ENCODE peak calls at places on chromosomes 2 and 18, in five cellular contexts. Z is effector memory CD4-positive, alpha-beta T cell; A is mesendoderm; X is gastrocnemius medialis; O is CD4-positive, CD25-positive, alpha-beta regulatory T cell. V is an unnamed sample.

GRCh38 chr2:43333096-43333655 is 106.8 kb upstream of the ZFP36L2 start:
- DNase-seq in X (no peak), O (no peak), Z (no peak), A (no peak), V (no peak)

GRCh38 chr2:156343096-156343939 is 10.8 kb upstream of the NR4A2 start:
- DNase-seq in Z (no peak), A (no peak), O (no peak), X (no peak), V (no peak)

GRCh38 chr2:16012029-16012596 is 71.8 kb downstream of the MYCN start:
- DNase-seq in X (no peak), O (no peak), Z (no peak), A (no peak), V (no peak)

GRCh38 chr2:174328309-174329156 is 6.2 kb upstream of the SP9 start:
- DNase-seq in Z (no peak), X (no peak), O (no peak), A (peak; percentile 60), V (peak; percentile 83)

GRCh38 chr18:76376225-76376624 is 118.8 kb downstream of the ZNF516 start:
- DNase-seq in Z (no peak), O (no peak), X (no peak), A (no peak), V (no peak)

GRCh38 chr18:47968721-47969120 is 38.3 kb upstream of the SMAD2 start:
- DNase-seq in X (no peak), Z (no peak), O (no peak), A (peak; percentile 33), V (no peak)

GRCh38 chr2:237299897-237300296 is 114.1 kb downstream of the COL6A3 start:
- DNase-seq in Z (no peak), A (no peak), X (no peak), O (no peak), V (no peak)

GRCh38 chr18:54684786-54685185 is 93.7 kb downstream of the DYNAP start:
- DNase-seq in X (no peak), A (peak; percentile 63), O (no peak), Z (no peak), V (peak; percentile 49)

GRCh38 chr18:13386891-13387801 is 168.6 kb downstream of the LDLRAD4 start:
- DNase-seq in O (no peak), Z (no peak), A (no peak), X (no peak), V (no peak)

GRCh38 chr18:64271264-64271663 is 122.4 kb upstream of the LINC00305 start:
- DNase-seq in A (no peak), O (no peak), X (no peak), Z (no peak), V (no peak)

GRCh38 chr2:219571311-219572236 is at the start of gene OBSL1:
- DNase-seq in Z (no peak), A (peak; percentile 97), X (peak; percentile 89), O (no peak), V (peak; percentile 98)

GRCh38 chr18:63511285-63511684 is 30.9 kb upstream of the SERPINB12 start:
- DNase-seq in X (no peak), O (no peak), A (peak; percentile 92), Z (no peak), V (peak; percentile 22)

GRCh38 chr2:206693399-206694137 is 24.6 kb downstream of the DYTN start:
- DNase-seq in Z (no peak), X (no peak), A (peak; percentile 82), O (peak; percentile 13), V (peak; percentile 36)

GRCh38 chr2:175111200-175111657 is 56.8 kb downstream of the ATF2 start:
- DNase-seq in O (no peak), A (peak; percentile 64), X (no peak), Z (no peak), V (peak; percentile 21)

GRCh38 chr18:2240311-2240705 is 331.0 kb downstream of the METTL4 start:
- DNase-seq in A (no peak), X (no peak), Z (no peak), O (no peak), V (no peak)

GRCh38 chr2:86439879-86440630 is 1.1 kb upstream of the KDM3A start:
- DNase-seq in A (no peak), O (no peak), Z (no peak), X (no peak), V (no peak)

GRCh38 chr2:130377491-130377890 is 21.6 kb downstream of the PTPN18 start:
- DNase-seq in A (no peak), Z (no peak), O (no peak), X (no peak), V (no peak)

GRCh38 chr18:78779996-78780718 is 199.5 kb upstream of the SALL3 start:
- DNase-seq in A (no peak), O (no peak), X (peak; percentile 16), Z (no peak), V (peak; percentile 42)

GRCh38 chr2:195319112-195319460 is 337.9 kb upstream of the SLC39A10 start:
- DNase-seq in X (no peak), O (no peak), Z (no peak), A (peak; percentile 26), V (no peak)

GRCh38 chr2:158600155-158600802 is 143.5 kb downstream of the PKP4 start:
- DNase-seq in Z (no peak), A (no peak), X (peak; percentile 15), O (no peak), V (no peak)

GRCh38 chr2:44118257-44118656 is 50.4 kb upstream of the PPM1B start:
- DNase-seq in A (no peak), O (no peak), X (no peak), Z (no peak), V (no peak)

GRCh38 chr2:97699765-97700444 is 13.5 kb upstream of the ZAP70 start:
- DNase-seq in O (peak; percentile 23), Z (peak; percentile 32), A (peak; percentile 89), X (no peak), V (peak; percentile 75)

GRCh38 chr2:119013640-119014039 is 71.6 kb downstream of the MARCO start:
- DNase-seq in X (no peak), Z (no peak), O (no peak), A (no peak), V (no peak)

GRCh38 chr2:98601532-98602132 is 6.7 kb downstream of the COA5 start:
- DNase-seq in X (no peak), O (no peak), A (peak; percentile 79), Z (no peak), V (peak; percentile 74)

GRCh38 chr2:233404227-233404626 is 49.9 kb downstream of the DGKD start:
- DNase-seq in O (peak; percentile 48), A (peak; percentile 76), Z (peak; percentile 39), X (peak; percentile 58), V (peak; percentile 75)

GRCh38 chr2:196076778-196077568 is 8.3 kb upstream of the DNAH7 start:
- DNase-seq in Z (no peak), X (no peak), A (no peak), O (no peak), V (no peak)

GRCh38 chr18:47801817-47802216 is 128.6 kb downstream of the SMAD2 start:
- DNase-seq in A (no peak), Z (no peak), X (no peak), O (no peak), V (no peak)

DNA sequence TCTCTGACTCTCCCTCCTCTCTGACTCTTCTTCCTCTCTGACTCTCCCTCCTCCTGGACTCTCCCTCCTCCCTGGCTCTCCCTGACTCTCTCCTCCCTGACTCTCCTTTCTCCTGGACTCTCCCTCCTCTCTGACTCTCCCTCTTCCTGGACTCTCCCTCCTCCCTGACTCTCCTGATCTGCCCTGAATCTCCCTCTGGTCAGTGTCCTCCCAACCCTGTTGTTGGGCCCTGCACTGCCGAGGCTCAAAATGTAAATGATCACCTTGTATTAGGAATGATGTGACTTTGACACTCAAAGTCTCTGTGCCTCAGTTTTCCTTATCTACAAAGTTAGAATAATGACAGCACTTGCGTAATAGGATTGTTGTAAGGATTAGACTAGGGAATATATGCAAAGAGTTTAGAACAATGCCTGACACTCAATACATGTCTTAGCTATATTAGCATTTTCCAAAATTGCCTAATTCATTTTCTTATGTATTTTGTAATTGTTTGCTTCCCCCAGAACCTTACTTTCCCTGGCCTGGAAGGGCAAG is 169.9 kb downstream of the INHBB start:
- DNase-seq in O (no peak), X (no peak), Z (no peak), A (no peak), V (no peak)
- H3K27me3 ChIP-seq in O (no peaks in the 10 kb centered on the region), X (no peaks in the 10 kb centered on the region), Z (no peaks in the 10 kb centered on the region), A (no peaks in the 10 kb centered on the region), V (peaks cover under 1% of the 10 kb centered on the region)

DNA sequence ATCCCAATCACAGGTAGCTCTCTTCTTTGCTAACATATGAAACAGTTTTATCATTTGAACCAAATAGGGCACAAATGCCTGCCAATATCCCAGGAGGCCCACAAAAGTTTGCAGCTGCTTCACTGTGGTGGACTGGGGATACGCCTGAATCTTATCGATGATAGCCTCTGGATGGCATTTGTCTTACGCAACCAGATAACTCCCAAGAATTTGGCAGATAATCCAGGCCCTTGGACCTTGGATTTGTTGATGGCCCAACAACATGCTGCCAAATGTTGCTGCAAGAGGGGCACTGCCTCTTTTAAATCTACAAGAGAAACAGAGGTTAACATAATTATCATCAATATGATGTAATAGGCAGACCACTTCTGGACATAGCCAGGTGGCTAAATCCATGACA is 587.1 kb upstream of the LRRTM4 start:
- DNase-seq in X (no peak), Z (no peak), A (peak; percentile 16), O (no peak), V (no peak)
- H3K4me3 ChIP-seq in X (no peak overlapping the region), Z (no peak overlapping the region), A (no peak overlapping the region), O (no peak overlapping the region), V (no peak overlapping the region)

DNA sequence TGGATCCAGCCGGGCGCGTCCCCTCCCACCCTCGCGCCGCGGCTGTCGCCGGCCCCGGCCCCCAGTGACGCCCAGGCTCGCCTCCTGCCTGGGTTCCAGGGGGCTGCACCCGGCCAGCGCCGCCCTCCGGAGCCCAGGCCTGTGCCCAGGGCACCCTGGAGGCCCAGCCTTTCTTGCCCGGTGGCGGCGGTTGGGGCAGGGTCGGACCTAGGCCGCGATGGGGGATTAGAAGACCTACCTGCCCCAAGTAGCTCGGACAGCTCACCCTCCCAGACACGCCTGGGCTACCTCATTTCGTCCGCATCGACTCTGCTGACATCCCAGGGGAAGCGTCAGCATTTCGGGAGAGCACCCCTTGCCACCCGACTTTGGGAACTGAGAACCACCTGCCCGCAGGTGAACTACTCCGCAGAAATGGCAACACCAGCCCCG is 727 bp upstream of the ARL4C start:
- DNase-seq in Z (no peak), X (no peak), A (no peak), O (no peak), V (no peak)
- H3K27me3 ChIP-seq in Z (no peaks in the 10 kb centered on the region), X (peaks cover 23% of the 10 kb centered on the region), A (no peaks in the 10 kb centered on the region), O (no peaks in the 10 kb centered on the region), V (peaks cover 28% of the 10 kb centered on the region)

GRCh38 chr2:60337142-60337497 is 216.3 kb downstream of the BCL11A start:
- DNase-seq in O (no peak), X (no peak), Z (no peak), A (peak; percentile 75), V (peak; percentile 68)
- H3K4me3 ChIP-seq in O (no peak overlapping the region), X (no peak overlapping the region), Z (no peak overlapping the region), A (no peak overlapping the region), V (no peak overlapping the region)

DNA sequence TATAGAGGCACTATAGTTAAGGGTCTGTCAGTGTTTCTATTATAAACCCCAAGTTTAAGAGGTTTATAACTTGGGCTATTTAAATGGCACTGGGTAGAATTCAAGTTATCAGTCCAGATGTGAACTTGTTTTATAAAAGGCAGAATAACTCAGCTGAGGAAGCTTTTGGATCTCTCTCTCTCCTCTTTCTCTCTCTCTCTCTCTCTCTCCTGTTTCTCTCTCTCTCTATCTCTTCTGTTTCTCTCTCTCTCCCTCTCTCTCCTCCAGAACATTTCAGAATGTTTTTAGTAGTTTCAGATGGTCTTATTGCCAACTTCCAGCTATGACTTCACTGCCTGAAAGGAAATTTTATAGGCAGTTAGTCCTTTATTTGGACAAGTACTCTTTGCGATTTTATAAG is 6.4 kb upstream of the BCL11A start:
- DNase-seq in Z (no peak), O (no peak), X (no peak), A (no peak), V (no peak)
- H3K27me3 ChIP-seq in Z (peaks cover 27% of the 10 kb centered on the region), O (peaks cover 52% of the 10 kb centered on the region), X (peaks cover 49% of the 10 kb centered on the region), A (no peaks in the 10 kb centered on the region), V (no peaks in the 10 kb centered on the region)